ENCODE peak calls at places on chromosomes 13 and 19, in five cellular contexts. One of them, this sample, is unnamed.

GRCh38 chr19:18292460-18292809 is 11.0 kb upstream of the JUND start:
- DNase-seq in trophoblast cell: peak
- DNase-seq in H9: peak
- DNase-seq in mesenchymal stem cell: no peak
- DNase-seq in H1: no peak
- DNase-seq in this sample: no peak

GRCh38 chr13:67635754-67636153 is 405.6 kb upstream of the PCDH9 start:
- DNase-seq in trophoblast cell: no peak
- DNase-seq in H9: no peak
- DNase-seq in mesenchymal stem cell: no peak
- DNase-seq in H1: no peak
- DNase-seq in this sample: no peak

GRCh38 chr19:35938282-35939224 is 2.4 kb downstream of the LRFN3 start:
- DNase-seq in trophoblast cell: no peak
- DNase-seq in H9: no peak
- DNase-seq in mesenchymal stem cell: no peak
- DNase-seq in H1: no peak
- DNase-seq in this sample: no peak

GRCh38 chr13:79519252-79519651 is 38.3 kb downstream of the NDFIP2 start:
- DNase-seq in trophoblast cell: peak
- DNase-seq in H9: no peak
- DNase-seq in mesenchymal stem cell: peak
- DNase-seq in H1: no peak
- DNase-seq in this sample: no peak

GRCh38 chr19:11581740-11582139 is 4.3 kb upstream of the ACP5 start:
- DNase-seq in trophoblast cell: no peak
- DNase-seq in H9: no peak
- DNase-seq in mesenchymal stem cell: peak
- DNase-seq in H1: no peak
- DNase-seq in this sample: no peak

GRCh38 chr19:383922-384800 is 24.8 kb downstream of the C2CD4C start:
- DNase-seq in trophoblast cell: no peak
- DNase-seq in H9: peak
- DNase-seq in mesenchymal stem cell: peak
- DNase-seq in H1: peak
- DNase-seq in this sample: no peak

GRCh38 chr13:42318570-42318969 is 46.6 kb downstream of the AKAP11 start:
- DNase-seq in trophoblast cell: no peak
- DNase-seq in H9: no peak
- DNase-seq in mesenchymal stem cell: no peak
- DNase-seq in H1: no peak
- DNase-seq in this sample: no peak

GRCh38 chr19:38073806-38074685 is 150.0 kb downstream of the DPF1 start:
- DNase-seq in trophoblast cell: peak
- DNase-seq in H9: peak
- DNase-seq in mesenchymal stem cell: peak
- DNase-seq in H1: peak
- DNase-seq in this sample: peak

GRCh38 chr13:52713894-52714293 is 25.7 kb downstream of the CNMD start:
- DNase-seq in trophoblast cell: peak
- DNase-seq in H9: no peak
- DNase-seq in mesenchymal stem cell: no peak
- DNase-seq in H1: no peak
- DNase-seq in this sample: no peak

GRCh38 chr19:29842471-29843179 is 30.8 kb downstream of the CCNE1 start:
- DNase-seq in trophoblast cell: peak
- DNase-seq in H9: no peak
- DNase-seq in mesenchymal stem cell: no peak
- DNase-seq in H1: no peak
- DNase-seq in this sample: no peak

GRCh38 chr19:43439183-43440063 is 24.7 kb downstream of the TEX101 start:
- DNase-seq in trophoblast cell: peak
- DNase-seq in H9: no peak
- DNase-seq in mesenchymal stem cell: no peak
- DNase-seq in H1: no peak
- DNase-seq in this sample: no peak

GRCh38 chr19:4744451-4745170 is 21.0 kb upstream of the DPP9 start:
- DNase-seq in trophoblast cell: peak
- DNase-seq in H9: no peak
- DNase-seq in mesenchymal stem cell: peak
- DNase-seq in H1: no peak
- DNase-seq in this sample: no peak

GRCh38 chr19:42386974-42387707 is 3.0 kb downstream of the CNFN start:
- DNase-seq in trophoblast cell: peak
- DNase-seq in H9: peak
- DNase-seq in mesenchymal stem cell: peak
- DNase-seq in H1: no peak
- DNase-seq in this sample: peak

GRCh38 chr19:50725218-50725931 is 2.2 kb downstream of the CLEC11A start:
- DNase-seq in trophoblast cell: no peak
- DNase-seq in H9: no peak
- DNase-seq in mesenchymal stem cell: no peak
- DNase-seq in H1: no peak
- DNase-seq in this sample: no peak

GRCh38 chr19:3699071-3699740 is 1.1 kb downstream of the PIP5K1C start:
- DNase-seq in trophoblast cell: peak
- DNase-seq in H9: no peak
- DNase-seq in mesenchymal stem cell: peak
- DNase-seq in H1: no peak
- DNase-seq in this sample: no peak

GRCh38 chr19:5578094-5578846 is 10.5 kb upstream of the TINCR start:
- DNase-seq in trophoblast cell: peak
- DNase-seq in H9: peak
- DNase-seq in mesenchymal stem cell: peak
- DNase-seq in H1: no peak
- DNase-seq in this sample: peak

GRCh38 chr19:33654840-33655508 is 33.2 kb downstream of the CHST8 start:
- DNase-seq in trophoblast cell: no peak
- DNase-seq in H9: peak
- DNase-seq in mesenchymal stem cell: no peak
- DNase-seq in H1: no peak
- DNase-seq in this sample: no peak

GRCh38 chr13:68319384-68319783 is 1089.2 kb upstream of the PCDH9 start:
- DNase-seq in trophoblast cell: no peak
- DNase-seq in H9: no peak
- DNase-seq in mesenchymal stem cell: no peak
- DNase-seq in H1: no peak
- DNase-seq in this sample: no peak

GRCh38 chr13:69970521-69970920 is 137.1 kb upstream of the ATXN8OS start:
- DNase-seq in trophoblast cell: peak
- DNase-seq in H9: peak
- DNase-seq in mesenchymal stem cell: peak
- DNase-seq in H1: peak
- DNase-seq in this sample: no peak

GRCh38 chr19:52351512-52351911 is 15.5 kb downstream of the ZNF610 start:
- DNase-seq in trophoblast cell: no peak
- DNase-seq in H9: peak
- DNase-seq in mesenchymal stem cell: no peak
- DNase-seq in H1: no peak
- DNase-seq in this sample: no peak

GRCh38 chr13:50882816-50883215 is 26.8 kb upstream of the RNASEH2B start:
- DNase-seq in trophoblast cell: no peak
- DNase-seq in H9: no peak
- DNase-seq in mesenchymal stem cell: no peak
- DNase-seq in H1: no peak
- DNase-seq in this sample: no peak

GRCh38 chr13:68176486-68176885 is 946.4 kb upstream of the PCDH9 start:
- DNase-seq in trophoblast cell: no peak
- DNase-seq in H9: no peak
- DNase-seq in mesenchymal stem cell: peak
- DNase-seq in H1: no peak
- DNase-seq in this sample: no peak

GRCh38 chr13:63554157-63554556 is 2138.5 kb upstream of the PCDH20 start:
- DNase-seq in trophoblast cell: no peak
- DNase-seq in H9: no peak
- DNase-seq in mesenchymal stem cell: no peak
- DNase-seq in H1: no peak
- DNase-seq in this sample: no peak

GRCh38 chr19:40650749-40651305 is 39.6 kb downstream of the NUMBL start:
- DNase-seq in trophoblast cell: peak
- DNase-seq in H9: no peak
- DNase-seq in mesenchymal stem cell: no peak
- DNase-seq in H1: no peak
- DNase-seq in this sample: no peak

GRCh38 chr19:6586726-6587092 is 4.2 kb downstream of the CD70 start:
- DNase-seq in trophoblast cell: no peak
- DNase-seq in H9: no peak
- DNase-seq in mesenchymal stem cell: no peak
- DNase-seq in H1: no peak
- DNase-seq in this sample: no peak

GRCh38 chr13:98838776-98839175 is 86.3 kb upstream of the SLC15A1 start:
- DNase-seq in trophoblast cell: no peak
- DNase-seq in H9: no peak
- DNase-seq in mesenchymal stem cell: no peak
- DNase-seq in H1: no peak
- DNase-seq in this sample: no peak

DNA sequence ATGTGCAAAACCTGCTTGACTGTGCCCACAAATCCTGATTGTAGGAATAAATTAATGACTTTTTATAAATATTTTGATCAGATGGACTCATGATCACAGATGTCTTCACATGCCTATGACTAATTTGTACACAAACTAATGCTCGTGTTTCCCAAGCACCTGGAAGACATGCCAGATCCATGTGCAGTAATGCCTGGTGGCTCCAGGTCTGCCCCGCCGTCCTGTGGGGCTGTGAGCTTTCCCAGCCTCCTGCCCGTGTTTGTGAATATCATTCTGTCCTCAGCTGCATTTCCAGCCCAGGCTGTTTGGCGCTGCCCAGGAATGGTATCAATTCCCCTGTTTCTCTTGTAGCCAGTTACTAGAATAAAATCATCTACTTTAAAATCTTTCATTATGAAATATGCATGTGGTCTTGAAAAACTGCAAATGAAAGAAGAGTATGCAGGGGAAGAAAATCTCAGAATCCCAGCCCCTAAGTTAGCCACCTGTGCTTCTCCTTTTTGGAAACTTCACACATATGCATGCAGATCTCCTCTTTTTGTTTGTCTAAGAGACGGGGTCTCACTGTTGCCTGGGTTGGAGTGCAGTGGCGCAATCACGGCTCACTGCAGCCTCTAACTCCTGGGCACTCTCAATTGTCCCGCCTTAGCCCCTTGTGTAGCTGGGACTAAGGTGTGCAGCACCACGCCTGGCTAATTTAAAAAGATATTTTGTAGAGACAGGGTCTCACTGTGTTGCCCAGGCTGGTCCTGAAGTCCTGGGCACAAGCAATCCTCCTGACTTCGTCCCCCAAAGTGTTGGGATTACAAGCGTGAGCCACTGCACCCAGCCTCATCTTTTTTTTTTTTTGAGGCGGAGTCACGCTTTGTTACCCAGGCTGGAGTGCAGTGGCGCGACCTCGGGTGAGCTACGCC is 6.2 kb downstream of the RPL28 start:
- DNase-seq in trophoblast cell: peak
- DNase-seq in H9: no peak
- DNase-seq in mesenchymal stem cell: peak
- DNase-seq in H1: no peak
- DNase-seq in this sample: no peak
- H2BK5ac ChIP-seq in trophoblast cell: no peak
- H2BK5ac ChIP-seq in H9: no peak
- H2BK5ac ChIP-seq in mesenchymal stem cell: no peak
- H2BK5ac ChIP-seq in H1: no peak
- H2BK5ac ChIP-seq in this sample: no peak

GRCh38 chr19:16874250-16874977 is 14.4 kb upstream of the F2RL3 start:
- DNase-seq in trophoblast cell: no peak
- DNase-seq in H9: no peak
- DNase-seq in mesenchymal stem cell: no peak
- DNase-seq in H1: no peak
- DNase-seq in this sample: no peak
- H2BK12ac ChIP-seq in trophoblast cell: no peak
- H2BK12ac ChIP-seq in H9: no peak
- H2BK12ac ChIP-seq in mesenchymal stem cell: peak
- H2BK12ac ChIP-seq in H1: peak
- H2BK12ac ChIP-seq in this sample: no peak

GRCh38 chr13:80962855-80963254 is 621.9 kb upstream of the SPRY2 start:
- DNase-seq in trophoblast cell: no peak
- DNase-seq in H9: no peak
- DNase-seq in mesenchymal stem cell: no peak
- DNase-seq in H1: no peak
- DNase-seq in this sample: no peak

GRCh38 chr13:80957019-80957650 is 616.2 kb upstream of the SPRY2 start:
- DNase-seq in trophoblast cell: no peak
- DNase-seq in H9: no peak
- DNase-seq in mesenchymal stem cell: no peak
- DNase-seq in H1: no peak
- DNase-seq in this sample: no peak

GRCh38 chr13:80965097-80965496 is 624.2 kb upstream of the SPRY2 start:
- DNase-seq in trophoblast cell: no peak
- DNase-seq in H9: no peak
- DNase-seq in mesenchymal stem cell: no peak
- DNase-seq in H1: no peak
- DNase-seq in this sample: no peak

DNA sequence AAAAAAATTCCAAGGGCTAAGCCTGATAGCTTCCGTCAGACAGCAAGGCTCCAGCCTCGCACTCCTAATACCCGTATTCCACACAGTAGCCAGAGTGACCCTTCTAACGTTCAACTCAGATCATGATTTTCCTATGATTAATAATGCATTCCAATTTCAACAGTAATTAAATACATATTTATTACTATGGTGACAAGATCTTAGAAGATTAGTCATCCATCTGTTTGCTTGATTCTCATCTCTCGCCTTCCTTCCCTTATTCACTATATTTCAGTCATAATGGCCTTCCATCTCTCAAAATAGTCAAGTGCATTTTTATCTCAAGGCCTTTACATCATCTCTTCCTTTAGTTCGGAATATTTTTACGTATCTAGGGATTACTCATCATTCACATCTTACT is 621.2 kb upstream of the SPRY2 start:
- DNase-seq in trophoblast cell: no peak
- DNase-seq in H9: no peak
- DNase-seq in mesenchymal stem cell: no peak
- DNase-seq in H1: no peak
- DNase-seq in this sample: no peak
- H2BK5ac ChIP-seq in trophoblast cell: no peak
- H2BK5ac ChIP-seq in H9: no peak
- H2BK5ac ChIP-seq in mesenchymal stem cell: no peak
- H2BK5ac ChIP-seq in H1: no peak
- H2BK5ac ChIP-seq in this sample: no peak

DNA sequence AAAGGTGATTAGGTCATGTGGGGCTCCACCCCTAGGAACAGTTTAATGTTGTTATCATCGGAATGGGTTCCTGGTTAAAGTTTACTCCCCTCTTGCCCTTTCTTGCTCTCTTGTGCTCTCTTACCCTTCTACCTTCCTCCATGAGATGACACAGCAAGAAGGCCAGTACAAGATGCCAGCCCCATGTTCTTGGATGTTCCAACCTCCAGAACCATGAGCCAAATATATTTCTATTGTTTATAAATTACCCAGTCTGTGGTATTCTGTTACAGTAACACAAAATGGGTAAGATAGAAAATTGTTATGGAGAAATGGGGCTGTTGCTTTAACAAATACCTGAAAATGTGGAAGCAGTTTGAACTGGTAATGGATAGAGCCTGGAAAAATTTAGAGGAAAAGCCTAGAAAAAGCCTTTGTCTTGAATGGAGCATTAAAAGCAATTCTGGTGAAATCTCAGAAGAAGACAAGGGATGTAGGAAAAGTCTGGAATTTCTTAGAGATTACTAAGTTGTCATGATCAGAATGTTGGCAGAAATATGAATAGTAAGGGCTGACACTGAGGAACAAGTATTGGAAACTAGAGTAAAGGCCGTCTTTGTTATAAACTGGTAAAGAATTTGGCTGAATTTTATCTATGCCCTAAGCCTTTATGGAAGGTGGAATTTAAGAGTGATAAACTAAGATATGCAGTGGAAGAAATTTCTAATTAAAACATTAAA is 53.5 kb upstream of the TSC22D1 start:
- DNase-seq in trophoblast cell: peak
- DNase-seq in H9: no peak
- DNase-seq in mesenchymal stem cell: no peak
- DNase-seq in H1: no peak
- DNase-seq in this sample: no peak
- H2BK12ac ChIP-seq in trophoblast cell: no peak
- H2BK12ac ChIP-seq in H9: no peak
- H2BK12ac ChIP-seq in mesenchymal stem cell: no peak
- H2BK12ac ChIP-seq in H1: no peak
- H2BK12ac ChIP-seq in this sample: no peak

This sample was measured in neuronal stem cell.